ENCODE peak calls at places on chromosome 3, in nine cellular contexts. V, S, R, Y, Q, P, X, K and E are unnamed samples.

GRCh38 chr3:32493437-32494414 is 8.9 kb downstream of the CMTM6 start:
- DNase-seq in V (no peak), S (no peak), R (no peak), Y (no peak), Q (no peak), P (no peak), X (no peak), K (no peak), E (no peak)

GRCh38 chr3:14552717-14553116 is 12.6 kb upstream of the GRIP2 start:
- DNase-seq in V (no peak), S (no peak), R (no peak), Y (no peak), Q (no peak), P (no peak), X (no peak), K (no peak), E (no peak)

GRCh38 chr3:50587806-50588758 is 18.8 kb downstream of the HEMK1 start:
- DNase-seq in V (no peak), S (peak), R (no peak), Y (no peak), Q (peak), P (no peak), X (no peak), K (no peak), E (no peak)

GRCh38 chr3:5754602-5755001 is 567.1 kb downstream of the EDEM1 start:
- DNase-seq in V (no peak), S (peak), R (no peak), Y (no peak), Q (no peak), P (no peak), X (no peak), K (no peak), E (peak)

GRCh38 chr3:139654637-139655365 is 23.0 kb downstream of the NMNAT3 start:
- DNase-seq in V (no peak), S (no peak), R (no peak), Y (no peak), Q (peak), P (no peak), X (no peak), K (no peak), E (no peak)

GRCh38 chr3:115814778-115815380 is 191.6 kb downstream of the GAP43 start:
- DNase-seq in V (peak), S (no peak), R (peak), Y (peak), Q (peak), P (peak), X (peak), K (peak), E (peak)

GRCh38 chr3:150951923-150952322 is 20.6 kb downstream of the CLRN1 start:
- DNase-seq in V (no peak), S (no peak), R (no peak), Y (no peak), Q (no peak), P (no peak), X (no peak), K (no peak), E (no peak)

GRCh38 chr3:64463981-64464380 is 223.8 kb downstream of the ADAMTS9 start:
- DNase-seq in V (no peak), S (no peak), R (no peak), Y (no peak), Q (no peak), P (no peak), X (no peak), K (no peak), E (no peak)

GRCh38 chr3:99534951-99535704 is 103.3 kb upstream of the COL8A1 start:
- DNase-seq in V (no peak), S (no peak), R (no peak), Y (no peak), Q (no peak), P (peak), X (no peak), K (no peak), E (no peak)

GRCh38 chr3:173690542-173690941 is 293.0 kb downstream of the NLGN1 start:
- DNase-seq in V (no peak), S (no peak), R (no peak), Y (no peak), Q (no peak), P (no peak), X (no peak), K (no peak), E (no peak)

GRCh38 chr3:171399842-171400241 is 60.4 kb downstream of the TNIK start:
- DNase-seq in V (no peak), S (no peak), R (no peak), Y (no peak), Q (no peak), P (no peak), X (no peak), K (no peak), E (no peak)

DNA sequence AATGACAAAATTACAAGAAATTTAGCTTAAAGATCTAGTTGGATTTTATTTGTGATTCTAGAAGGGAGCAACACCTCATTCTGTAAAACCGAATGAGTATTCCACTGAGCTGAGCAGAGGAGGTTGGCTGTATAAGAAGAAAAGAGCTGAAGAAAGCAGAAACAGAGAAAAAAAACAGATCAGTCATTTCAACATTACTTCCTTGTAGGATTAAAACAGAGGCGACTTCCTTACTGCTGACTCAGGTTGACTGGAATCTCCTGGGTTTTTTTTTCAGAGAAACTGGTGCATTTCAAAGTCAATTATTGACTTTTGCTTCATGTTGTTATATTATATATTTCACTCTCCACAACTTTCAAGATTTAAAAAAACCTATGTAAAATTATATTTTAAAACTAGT is 368.1 kb upstream of the UBE2E2 start:
- DNase-seq in V (no peak), S (no peak), R (no peak), Y (no peak), Q (no peak), P (no peak), X (no peak), K (no peak), E (no peak)
- TF ChIP-seq REST in V (no peak), S (no peak), R (no peak), Y (no peak), Q (no peak), P (no peak), X (no peak), K (no peak), E (no peak)

GRCh38 chr3:148078659-148079058 is 619.0 kb upstream of the AGTR1 start:
- DNase-seq in V (no peak), S (no peak), R (no peak), Y (no peak), Q (no peak), P (no peak), X (no peak), K (no peak), E (no peak)
- H3K4me3 ChIP-seq in V (no peak), S (no peak), R (no peak), Y (no peak), Q (no peak), P (no peak), X (no peak), K (no peak), E (no peak)

DNA sequence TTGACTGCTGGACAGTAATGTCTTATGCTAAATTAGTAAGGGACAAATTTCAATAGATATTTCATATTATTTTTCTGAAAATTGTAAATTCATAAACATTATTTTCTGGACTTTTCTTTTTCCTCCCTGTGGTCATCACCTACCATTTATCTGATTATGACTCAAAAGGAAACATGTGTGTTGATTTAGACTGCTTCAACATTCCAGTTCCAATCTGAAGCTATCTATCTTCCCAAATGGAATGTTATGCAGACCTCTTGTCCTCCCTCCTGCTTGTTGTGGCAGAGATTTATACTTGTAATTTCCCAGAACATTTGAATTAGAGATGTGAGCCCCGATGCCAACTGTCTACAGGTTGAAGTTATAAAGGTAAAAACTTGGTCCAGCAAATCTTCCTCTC is 803.4 kb downstream of the TUSC7 start:
- DNase-seq in V (no peak), S (no peak), R (no peak), Y (no peak), Q (no peak), P (no peak), X (no peak), K (no peak), E (no peak)
- TF ChIP-seq REST in V (no peak), S (no peak), R (no peak), Y (no peak), Q (no peak), P (no peak), X (no peak), K (no peak), E (no peak)

GRCh38 chr3:8113649-8114048 is 388.0 kb upstream of the LMCD1 start:
- DNase-seq in V (no peak), S (no peak), R (no peak), Y (no peak), Q (no peak), P (no peak), X (no peak), K (no peak), E (no peak)

DNA sequence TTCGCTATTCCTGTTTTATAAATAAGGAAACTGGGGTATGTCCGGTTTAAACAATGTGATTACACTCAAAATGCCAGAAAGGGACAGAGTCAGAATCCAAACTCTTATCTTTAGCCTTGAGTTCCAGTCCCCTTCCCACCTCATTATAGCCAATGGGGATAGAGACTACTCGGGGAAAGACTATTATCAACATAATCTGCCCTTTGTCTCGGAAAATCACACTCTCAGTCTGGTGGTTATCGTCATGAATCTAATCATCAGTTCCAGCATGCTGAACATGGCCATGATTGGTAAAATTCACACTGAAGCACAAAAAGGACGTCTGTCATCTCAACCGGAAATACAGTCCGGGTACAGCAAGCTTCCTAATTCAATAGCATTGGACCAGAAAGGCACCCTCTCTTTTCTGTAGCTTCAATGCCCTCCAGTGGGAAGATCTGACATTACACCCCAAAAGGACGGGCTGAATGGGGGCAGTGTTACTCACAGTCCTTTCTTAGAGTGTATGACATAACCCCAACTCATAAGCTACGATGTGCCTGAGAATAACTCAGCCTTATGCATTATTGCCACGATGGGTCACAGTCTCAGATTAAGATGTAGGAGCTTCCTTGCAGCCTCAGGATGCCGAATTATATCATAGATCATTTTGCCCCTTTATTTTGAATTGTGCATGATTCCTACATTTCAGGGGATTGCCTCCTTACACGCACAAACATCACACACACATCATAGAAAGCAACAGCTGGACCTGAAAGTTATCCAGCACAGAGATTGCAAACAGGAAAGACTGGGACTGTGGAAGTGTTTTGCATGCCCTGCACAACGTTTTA is 390.4 kb upstream of the LMCD1 start:
- DNase-seq in V (peak), S (peak), R (peak), Y (peak), Q (peak), P (peak), X (peak), K (peak), E (peak)
- H3K4me3 ChIP-seq in V (no peak), S (no peak), R (no peak), Y (peak), Q (no peak), P (no peak), X (no peak), K (peak), E (no peak)

GRCh38 chr3:168002786-168003368 is 92.8 kb downstream of the GOLIM4 start:
- DNase-seq in V (no peak), S (no peak), R (no peak), Y (no peak), Q (no peak), P (no peak), X (peak), K (no peak), E (no peak)
- TF ChIP-seq REST in V (no peak), S (no peak), R (no peak), Y (no peak), Q (no peak), P (no peak), X (no peak), K (no peak), E (no peak)

GRCh38 chr3:45946307-45946706 is 3.0 kb downstream of the CXCR6 start:
- DNase-seq in V (no peak), S (no peak), R (no peak), Y (no peak), Q (no peak), P (no peak), X (no peak), K (no peak), E (no peak)

GRCh38 chr3:45943207-45943846 is at the start of gene CXCR6:
- DNase-seq in V (no peak), S (no peak), R (no peak), Y (no peak), Q (no peak), P (no peak), X (no peak), K (no peak), E (no peak)

GRCh38 chr3:45947361-45947760 is 4.1 kb downstream of the CXCR6 start:
- DNase-seq in V (no peak), S (no peak), R (no peak), Y (no peak), Q (no peak), P (no peak), X (no peak), K (no peak), E (no peak)

GRCh38 chr3:45946875-45947274 is 3.6 kb downstream of the CXCR6 start:
- DNase-seq in V (no peak), S (no peak), R (no peak), Y (no peak), Q (no peak), P (no peak), X (no peak), K (no peak), E (no peak)

GRCh38 chr3:45944830-45945620 is 1.8 kb downstream of the CXCR6 start:
- DNase-seq in V (no peak), S (no peak), R (no peak), Y (no peak), Q (no peak), P (no peak), X (no peak), K (no peak), E (no peak)
- H3K4me3 ChIP-seq in V (no peak), S (no peak), R (no peak), Y (no peak), Q (no peak), P (no peak), X (no peak), K (no peak), E (no peak)

GRCh38 chr3:133442518-133442917 is 42.7 kb downstream of the BFSP2 start:
- DNase-seq in V (no peak), S (no peak), R (no peak), Y (no peak), Q (no peak), P (no peak), X (no peak), K (no peak), E (no peak)

GRCh38 chr3:133445111-133445510 is 45.3 kb downstream of the BFSP2 start:
- DNase-seq in V (no peak), S (no peak), R (no peak), Y (no peak), Q (no peak), P (no peak), X (no peak), K (no peak), E (no peak)

GRCh38 chr3:133440652-133441051 is 40.8 kb downstream of the BFSP2 start:
- DNase-seq in V (no peak), S (no peak), R (no peak), Y (no peak), Q (no peak), P (no peak), X (no peak), K (no peak), E (no peak)

GRCh38 chr3:133441867-133442270 is 42.0 kb downstream of the BFSP2 start:
- DNase-seq in V (no peak), S (no peak), R (no peak), Y (no peak), Q (no peak), P (no peak), X (no peak), K (no peak), E (no peak)

GRCh38 chr3:133444071-133444774 is 44.4 kb downstream of the BFSP2 start:
- DNase-seq in V (peak), S (no peak), R (no peak), Y (peak), Q (peak), P (no peak), X (no peak), K (no peak), E (no peak)
- TF ChIP-seq REST in V (no peak), S (no peak), R (no peak), Y (no peak), Q (no peak), P (no peak), X (no peak), K (no peak), E (no peak)

GRCh38 chr3:129793947-129794318 is 99.6 kb downstream of the TMCC1 start:
- DNase-seq in V (no peak), S (no peak), R (no peak), Y (no peak), Q (no peak), P (peak), X (no peak), K (peak), E (peak)

GRCh38 chr3:129793356-129793755 is 100.2 kb downstream of the TMCC1 start:
- DNase-seq in V (no peak), S (no peak), R (no peak), Y (no peak), Q (peak), P (no peak), X (no peak), K (no peak), E (no peak)

GRCh38 chr3:129795596-129795995 is 97.9 kb downstream of the TMCC1 start:
- DNase-seq in V (peak), S (no peak), R (peak), Y (peak), Q (no peak), P (peak), X (no peak), K (no peak), E (no peak)

GRCh38 chr3:129796146-129796545 is 97.4 kb downstream of the TMCC1 start:
- DNase-seq in V (no peak), S (no peak), R (no peak), Y (no peak), Q (no peak), P (no peak), X (no peak), K (no peak), E (no peak)

GRCh38 chr3:129794319-129795201 is 99.0 kb downstream of the TMCC1 start:
- DNase-seq in V (peak), S (no peak), R (peak), Y (peak), Q (peak), P (peak), X (no peak), K (peak), E (peak)
- H3K4me3 ChIP-seq in V (peak), S (no peak), R (peak), Y (peak), Q (no peak), P (peak), X (no peak), K (no peak), E (no peak)

GRCh38 chr3:135965129-135965505 is 411 bp upstream of the PPP2R3A start:
- DNase-seq in V (no peak), S (no peak), R (no peak), Y (no peak), Q (no peak), P (no peak), X (no peak), K (no peak), E (no peak)

GRCh38 chr3:135967867-135968266 is 2.3 kb downstream of the PPP2R3A start:
- DNase-seq in V (no peak), S (no peak), R (no peak), Y (no peak), Q (no peak), P (no peak), X (no peak), K (no peak), E (no peak)

GRCh38 chr3:135965506-135966348 is at the start of gene PPP2R3A:
- DNase-seq in V (peak), S (no peak), R (peak), Y (no peak), Q (peak), P (peak), X (peak), K (peak), E (peak)

GRCh38 chr3:135966875-135967274 is 1.3 kb downstream of the PPP2R3A start:
- DNase-seq in V (no peak), S (no peak), R (no peak), Y (no peak), Q (no peak), P (peak), X (no peak), K (peak), E (no peak)

GRCh38 chr3:135966349-135966695 is 794 bp downstream of the PPP2R3A start:
- DNase-seq in V (no peak), S (no peak), R (no peak), Y (no peak), Q (no peak), P (peak), X (peak), K (no peak), E (no peak)
- TF ChIP-seq REST in V (no peak), S (no peak), R (no peak), Y (no peak), Q (no peak), P (no peak), X (no peak), K (no peak), E (no peak)